ENCODE peak calls at places on chromosomes 16 and 17, in six cellular contexts. G, P, B, D, K and Q are unnamed samples.

GRCh38 chr16:88584676-88585075 is 14.5 kb downstream of the ZC3H18 start:
- DNase-seq in D (no peak), P (no peak), K (no peak), B (no peak), G (no peak), Q (no peak)

GRCh38 chr17:56819431-56820145 is 14.1 kb downstream of the C17orf67 start:
- DNase-seq in G (peak), K (peak), P (peak), B (no peak), D (peak), Q (peak)

GRCh38 chr16:72295914-72296313 is 124.0 kb upstream of the PMFBP1 start:
- DNase-seq in P (no peak), D (no peak), B (no peak), K (no peak), G (no peak), Q (no peak)

GRCh38 chr17:5662409-5663150 is 78.3 kb upstream of the NLRP1 start:
- DNase-seq in P (no peak), K (no peak), B (no peak), D (no peak), G (no peak), Q (no peak)

GRCh38 chr17:44794699-44795413 is 35.2 kb downstream of the GJC1 start:
- DNase-seq in P (no peak), D (peak), K (no peak), B (no peak), G (no peak), Q (no peak)

GRCh38 chr16:23420011-23420410 is 33.0 kb downstream of the COG7 start:
- DNase-seq in K (no peak), D (no peak), B (no peak), G (no peak), P (no peak), Q (no peak)

GRCh38 chr16:15777533-15778203 is 79.2 kb downstream of the MYH11 start:
- DNase-seq in D (peak), K (no peak), B (no peak), G (no peak), P (no peak), Q (peak)

GRCh38 chr16:89958596-89958995 is 10.0 kb downstream of the DEF8 start:
- DNase-seq in B (no peak), K (no peak), D (no peak), G (no peak), P (no peak), Q (no peak)

GRCh38 chr17:79338142-79338541 is 263.5 kb downstream of the ENGASE start:
- DNase-seq in K (no peak), B (no peak), G (no peak), P (no peak), D (no peak), Q (no peak)

GRCh38 chr17:1368588-1368987 is 31.4 kb downstream of the YWHAE start:
- DNase-seq in P (no peak), D (no peak), G (no peak), B (no peak), K (no peak), Q (no peak)

GRCh38 chr17:18946536-18946935 is 5.4 kb upstream of the SLC5A10 start:
- DNase-seq in B (no peak), P (no peak), D (no peak), K (no peak), G (no peak), Q (peak)

GRCh38 chr17:66200685-66201092 is 8.8 kb upstream of the CEP112 start:
- DNase-seq in P (peak), B (no peak), G (no peak), D (peak), K (peak), Q (peak)

GRCh38 chr16:85720319-85720637 is 30.6 kb downstream of the C16orf74 start:
- DNase-seq in K (peak), B (no peak), G (no peak), P (peak), D (no peak), Q (no peak)

GRCh38 chr17:66767164-66767933 is 67.6 kb upstream of the CACNG5 start:
- DNase-seq in P (no peak), B (no peak), G (no peak), K (no peak), D (no peak), Q (no peak)

GRCh38 chr16:88940196-88941050 is 36.6 kb downstream of the CBFA2T3 start:
- DNase-seq in G (no peak), B (no peak), D (peak), K (no peak), P (no peak), Q (peak)

GRCh38 chr17:82876602-82877391 is 37.0 kb upstream of the ZNF750 start:
- DNase-seq in D (peak), K (peak), P (peak), G (peak), B (no peak), Q (peak)
- TF ChIP-seq CTCF in D (no peak), K (peak), P (peak), G (peak), B (peak), Q (peak)

GRCh38 chr17:49373115-49373514 is 11.1 kb upstream of the ZNF652 start:
- DNase-seq in K (no peak), D (no peak), B (no peak), P (no peak), G (no peak), Q (no peak)
- TF ChIP-seq CTCF in K (no peak), D (no peak), B (no peak), P (no peak), G (no peak), Q (no peak)

GRCh38 chr16:67807148-67807682 is 526 bp downstream of the TSNAXIP1 start:
- DNase-seq in P (no peak), D (no peak), K (no peak), G (no peak), B (no peak), Q (no peak)

GRCh38 chr16:67803894-67804293 is 2.5 kb downstream of the RANBP10 start:
- DNase-seq in B (no peak), D (peak), K (no peak), G (no peak), P (no peak), Q (no peak)

GRCh38 chr16:67805718-67806427 is 487 bp downstream of the RANBP10 start:
- DNase-seq in K (no peak), G (no peak), D (no peak), P (peak), B (no peak), Q (no peak)

GRCh38 chr16:67804853-67805542 is 1.4 kb downstream of the RANBP10 start:
- DNase-seq in P (no peak), K (no peak), B (no peak), G (no peak), D (no peak), Q (no peak)

DNA sequence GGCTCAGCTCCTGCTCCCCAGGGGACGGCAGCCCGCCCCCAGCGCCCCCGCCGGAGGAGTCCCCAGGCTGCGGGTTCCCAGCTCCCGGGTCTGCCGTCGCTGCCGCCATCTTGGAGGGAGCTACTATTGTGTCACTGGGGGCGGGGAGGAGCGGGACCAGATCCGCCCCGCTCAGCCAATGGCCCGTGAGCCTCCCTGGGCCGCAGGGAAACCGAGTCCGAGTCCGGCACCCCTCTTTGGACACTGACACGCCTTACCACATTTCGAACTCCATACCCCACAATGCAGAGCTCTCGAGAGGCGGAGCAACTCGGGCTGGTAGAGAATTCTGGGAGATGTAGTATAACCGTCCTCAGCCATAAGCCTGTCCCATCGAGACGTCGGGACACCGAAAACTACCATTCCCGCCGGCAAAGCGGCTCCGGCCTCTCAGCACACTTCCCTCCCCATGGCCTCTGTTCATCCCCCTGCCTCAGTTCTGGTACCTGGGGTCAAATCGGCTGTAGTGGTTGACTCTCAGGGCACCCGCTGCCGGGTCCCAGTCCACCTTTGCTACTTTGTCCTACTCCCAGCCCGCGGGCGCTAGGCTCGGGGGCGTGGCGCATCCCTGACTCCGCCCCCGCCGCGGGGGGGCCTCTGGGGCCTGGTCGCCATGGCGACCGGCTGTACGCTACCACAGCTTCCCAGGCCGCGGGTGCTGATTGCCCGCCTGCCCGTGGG is at the start of the genes RANBP10 and TSNAXIP1:
- DNase-seq in P (peak), K (peak), G (peak), B (peak), D (peak), Q (peak)
- TF ChIP-seq CTCF in P (no peak), K (no peak), G (no peak), B (no peak), D (no peak), Q (no peak)

DNA sequence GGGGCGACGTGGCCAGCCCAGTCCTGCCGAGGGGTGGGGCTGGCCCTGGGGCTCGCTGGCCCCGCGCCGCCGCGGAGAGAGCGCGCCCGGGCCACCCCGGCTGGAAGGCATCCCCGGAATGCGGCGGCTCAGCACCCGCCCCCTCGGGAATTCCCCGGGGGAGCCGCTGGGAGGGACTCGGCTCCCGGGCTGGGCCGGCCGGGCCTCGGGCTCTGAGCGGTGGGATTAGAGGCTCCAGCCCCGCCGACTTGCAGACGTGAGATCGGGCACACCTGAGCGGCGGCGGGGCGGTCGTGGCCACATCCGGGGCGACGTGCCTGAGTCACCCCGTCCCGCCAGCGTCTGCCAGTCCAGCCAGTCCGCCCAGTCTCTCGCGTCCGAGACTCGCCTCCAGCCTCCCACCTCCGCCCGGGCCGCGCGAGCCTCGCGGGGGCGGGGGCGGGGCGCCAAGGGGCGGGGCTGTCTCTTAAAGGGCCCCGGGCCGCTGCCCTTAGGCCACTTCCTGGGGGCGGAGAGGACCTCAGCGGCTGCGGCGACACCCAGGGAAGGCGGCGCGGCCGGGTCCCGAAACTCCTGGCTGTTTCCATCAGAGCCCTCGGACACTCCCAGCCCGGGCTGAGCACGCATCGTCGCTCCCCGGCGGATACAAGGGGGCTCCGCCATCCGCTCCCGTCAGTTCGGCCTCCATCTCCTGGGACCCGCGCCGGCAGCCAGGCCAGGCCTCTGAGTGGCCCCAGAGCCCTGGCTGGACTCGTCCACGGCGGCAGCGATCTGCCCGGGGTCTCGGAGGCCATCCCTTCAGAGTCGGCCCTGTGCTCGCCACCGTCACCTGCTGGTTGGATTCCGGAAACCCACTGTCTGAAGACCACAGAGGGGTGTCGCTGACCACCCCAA is at the start of gene KCTD11:
- DNase-seq in D (peak), G (peak), B (peak), P (peak), K (peak), Q (peak)
- TF ChIP-seq CTCF in D (no peak), G (peak), B (peak), P (peak), K (peak), Q (peak)

GRCh38 chr17:42609182-42609813 is at the start of the genes RETREG3 and TUBG1:
- DNase-seq in G (peak), D (peak), P (peak), K (peak), B (peak), Q (peak)
- TF ChIP-seq CTCF in G (no peak), D (peak), P (peak), K (no peak), B (no peak), Q (peak)

GRCh38 chr16:58638148-58639036 is 8.8 kb upstream of the CNOT1 start:
- DNase-seq in P (peak), B (no peak), G (no peak), D (peak), K (no peak), Q (peak)
- TF ChIP-seq CTCF in P (no peak), B (no peak), G (peak), D (no peak), K (no peak), Q (peak)

GRCh38 chr17:71472809-71473789 is 647.7 kb upstream of the SOX9 start:
- DNase-seq in P (no peak), G (no peak), B (no peak), K (peak), D (peak), Q (peak)
- TF ChIP-seq CTCF in P (peak), G (peak), B (peak), K (peak), D (peak), Q (peak)

GRCh38 chr17:15273141-15273793 is 8.1 kb upstream of the PMP22 start:
- DNase-seq in D (no peak), P (no peak), G (no peak), K (no peak), B (no peak), Q (no peak)
- TF ChIP-seq CTCF in D (no peak), P (no peak), G (no peak), K (no peak), B (no peak), Q (no peak)

GRCh38 chr17:70604854-70605253 is 435.5 kb downstream of the KCNJ2 start:
- DNase-seq in K (no peak), B (no peak), G (no peak), D (no peak), P (no peak), Q (peak)
- TF ChIP-seq CTCF in K (no peak), B (no peak), G (no peak), D (no peak), P (no peak), Q (peak)

DNA sequence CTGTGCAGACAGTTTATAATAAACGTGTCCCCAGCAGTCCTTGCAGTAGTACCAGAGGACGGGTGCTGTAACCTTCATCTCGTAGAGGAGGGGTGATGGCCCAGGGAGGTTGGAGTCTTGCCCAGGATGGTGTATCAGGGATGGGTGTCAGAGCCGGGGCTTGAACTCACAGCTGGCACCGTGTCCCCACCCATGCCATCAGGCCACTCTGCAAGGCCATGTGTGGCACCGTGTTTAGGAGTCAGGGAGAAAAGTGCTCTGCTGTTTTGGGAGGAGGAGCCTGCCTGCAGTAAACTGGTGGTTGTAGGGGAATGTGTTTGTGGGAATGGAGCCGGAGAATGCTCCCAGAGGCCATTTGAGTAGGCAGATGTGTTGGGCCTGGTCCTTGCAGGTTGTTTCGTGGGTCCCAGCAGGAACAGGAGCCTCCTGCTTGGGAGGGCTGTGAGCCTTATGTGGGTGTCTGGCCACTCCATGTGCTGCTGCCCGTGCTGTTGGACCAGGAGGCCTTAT is 1.7 kb downstream of the ADORA2B start:
- DNase-seq in G (no peak), D (no peak), P (peak), B (no peak), K (peak), Q (no peak)
- TF ChIP-seq CTCF in G (no peak), D (no peak), P (no peak), B (no peak), K (no peak), Q (no peak)